ENCODE peak calls at places on chromosomes 4 and X, in five cellular contexts. One of them, this sample, is unnamed.

GRCh38 chrX:22300130-22300529 is 27.4 kb downstream of the CBLL2 start:
- DNase-seq in mucosa of gallbladder: no peak
- DNase-seq in NCI-H2171: peak; percentile 6
- DNase-seq in Kasumi-1: peak; percentile 25
- DNase-seq in RWPE1: peak; percentile 39
- DNase-seq in this sample: peak; percentile 31

GRCh38 chrX:153380691-153381090 is 20.5 kb downstream of the PNMA6E start:
- DNase-seq in mucosa of gallbladder: no peak
- DNase-seq in Kasumi-1: no peak
- DNase-seq in RWPE1: no peak
- DNase-seq in NCI-H2171: no peak
- DNase-seq in this sample: no peak

GRCh38 chrX:17750436-17750835 is 13.1 kb downstream of the SCML1 start:
- DNase-seq in RWPE1: no peak
- DNase-seq in mucosa of gallbladder: no peak
- DNase-seq in Kasumi-1: no peak
- DNase-seq in NCI-H2171: no peak
- DNase-seq in this sample: no peak

GRCh38 chr4:99749445-99750391 is 66.9 kb upstream of the DAPP1 start:
- DNase-seq in NCI-H2171: peak; percentile 33
- DNase-seq in RWPE1: no peak
- DNase-seq in mucosa of gallbladder: no peak
- DNase-seq in Kasumi-1: no peak
- DNase-seq in this sample: no peak

GRCh38 chr4:87982036-87982435 is 6.5 kb downstream of the SPP1 start:
- DNase-seq in Kasumi-1: no peak
- DNase-seq in RWPE1: no peak
- DNase-seq in mucosa of gallbladder: no peak
- DNase-seq in NCI-H2171: no peak
- DNase-seq in this sample: no peak

GRCh38 chr4:113682730-113683129 is 78.8 kb downstream of the CAMK2D start:
- DNase-seq in RWPE1: no peak
- DNase-seq in Kasumi-1: no peak
- DNase-seq in NCI-H2171: no peak
- DNase-seq in mucosa of gallbladder: no peak
- DNase-seq in this sample: no peak

GRCh38 chrX:72430405-72430968 is 124.8 kb upstream of the CITED1 start:
- DNase-seq in Kasumi-1: no peak
- DNase-seq in mucosa of gallbladder: no peak
- DNase-seq in NCI-H2171: no peak
- DNase-seq in RWPE1: no peak
- DNase-seq in this sample: no peak

GRCh38 chr4:25165916-25166315 is 5.7 kb upstream of the SEPSECS start:
- DNase-seq in Kasumi-1: no peak
- DNase-seq in NCI-H2171: no peak
- DNase-seq in mucosa of gallbladder: no peak
- DNase-seq in RWPE1: no peak
- DNase-seq in this sample: no peak

This sample was measured in hepatocyte.